ENCODE peak calls at places on chromosomes 7 and 10, in six cellular contexts. A, M, E, Y, W and X are unnamed samples.

GRCh38 chr10:112235920-112236319 is 47.3 kb upstream of the TECTB start:
- DNase-seq in A (no peak), M (no peak), E (no peak), Y (no peak), W (no peak), X (no peak)

GRCh38 chr10:87092861-87093460 is 1.7 kb downstream of the GLUD1 start:
- DNase-seq in A (peak; percentile 46), M (peak; percentile 11), E (no peak), Y (peak; percentile 89), W (peak; percentile 42), X (peak; percentile 73)

GRCh38 chr7:26449175-26450165 is 157.8 kb downstream of the SNX10 start:
- DNase-seq in A (peak; percentile 96), M (no peak), E (peak; percentile 10), Y (no peak), W (no peak), X (no peak)

GRCh38 chr10:13206546-13207443 is 27.4 kb downstream of the UCMA start:
- DNase-seq in A (peak; percentile 49), M (no peak), E (no peak), Y (peak; percentile 6), W (no peak), X (peak; percentile 4)

GRCh38 chr7:149865437-149865836 is 8.3 kb upstream of the ATP6V0E2 start:
- DNase-seq in A (peak; percentile 14), M (no peak), E (no peak), Y (no peak), W (no peak), X (peak; percentile 78)

GRCh38 chr10:66836057-66836456 is 89.8 kb upstream of the LRRTM3 start:
- DNase-seq in A (no peak), M (no peak), E (no peak), Y (no peak), W (no peak), X (no peak)

GRCh38 chr10:110708776-110709443 is 64.8 kb downstream of the RBM20 start:
- DNase-seq in A (no peak), M (no peak), E (no peak), Y (no peak), W (no peak), X (no peak)

GRCh38 chr7:78528964-78529363 is 730.4 kb downstream of the PHTF2 start:
- DNase-seq in A (peak; percentile 6), M (no peak), E (no peak), Y (no peak), W (no peak), X (no peak)

GRCh38 chr7:127504715-127505114 is 80.7 kb downstream of the GCC1 start:
- DNase-seq in A (peak; percentile 11), M (peak; percentile 58), E (no peak), Y (peak; percentile 22), W (no peak), X (peak; percentile 55)

GRCh38 chr7:2688409-2689342 is 674 bp downstream of the AMZ1 start:
- DNase-seq in A (no peak), M (no peak), E (no peak), Y (no peak), W (peak; percentile 62), X (no peak)

GRCh38 chr7:22090107-22090506 is 144.4 kb upstream of the CDCA7L start:
- DNase-seq in A (no peak), M (no peak), E (no peak), Y (no peak), W (no peak), X (no peak)

GRCh38 chr10:88974012-88974411 is 16.6 kb upstream of the FAS start:
- DNase-seq in A (no peak), M (no peak), E (no peak), Y (no peak), W (no peak), X (no peak)

GRCh38 chr7:142628945-142629344 is 120.3 kb upstream of the PRSS1 start:
- DNase-seq in A (no peak), M (no peak), E (no peak), Y (no peak), W (no peak), X (no peak)

DNA sequence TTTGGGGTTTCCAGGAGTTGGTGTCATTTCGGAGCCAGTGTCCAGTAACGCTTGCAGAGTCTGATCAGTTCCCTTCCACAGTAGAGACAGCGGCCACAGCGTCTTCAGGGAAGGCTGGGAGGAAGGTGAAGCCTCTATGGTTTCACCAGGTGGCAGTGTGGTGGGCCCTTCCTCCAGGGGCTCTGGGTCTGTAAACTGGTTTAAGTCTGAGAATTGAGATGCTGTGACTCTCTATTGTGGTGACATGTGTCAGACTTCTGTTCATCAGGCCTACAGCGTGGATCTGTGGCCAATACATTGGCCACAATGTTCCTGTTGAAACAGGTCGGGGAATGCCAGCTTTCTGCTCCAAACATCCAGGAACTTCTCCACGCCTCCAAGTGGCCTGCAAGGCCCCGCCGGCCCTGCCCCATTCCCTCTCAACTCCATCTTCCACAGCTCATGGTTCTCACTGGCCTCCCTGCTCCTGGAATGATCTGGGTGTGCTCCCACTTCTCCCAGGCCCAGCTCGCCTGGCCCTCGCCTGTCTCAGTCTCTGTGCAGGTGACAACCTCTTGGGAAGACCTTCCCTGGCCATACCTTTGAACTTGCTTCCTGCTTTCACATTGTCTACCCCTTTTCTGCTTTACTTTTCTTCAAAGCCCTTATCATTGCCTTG is 124.5 kb upstream of the FAM20C start:
- DNase-seq in A (no peak), M (no peak), E (no peak), Y (no peak), W (no peak), X (no peak)
- TF ChIP-seq CTCF in A (no peak), M (peak; percentile 12), E (no peak), Y (peak; percentile 28), W (no peak), X (no peak)

GRCh38 chr10:4809156-4809555 is 16.9 kb upstream of the AKR1E2 start:
- DNase-seq in A (no peak), M (no peak), E (no peak), Y (peak; percentile 15), W (no peak), X (no peak)

GRCh38 chr10:4804505-4804904 is 21.5 kb upstream of the AKR1E2 start:
- DNase-seq in A (peak; percentile 73), M (no peak), E (no peak), Y (no peak), W (no peak), X (no peak)

GRCh38 chr10:4810093-4810492 is 15.9 kb upstream of the AKR1E2 start:
- DNase-seq in A (peak; percentile 21), M (no peak), E (no peak), Y (no peak), W (no peak), X (no peak)

GRCh38 chr10:4806534-4806933 is 19.5 kb upstream of the AKR1E2 start:
- DNase-seq in A (no peak), M (no peak), E (no peak), Y (no peak), W (no peak), X (no peak)

DNA sequence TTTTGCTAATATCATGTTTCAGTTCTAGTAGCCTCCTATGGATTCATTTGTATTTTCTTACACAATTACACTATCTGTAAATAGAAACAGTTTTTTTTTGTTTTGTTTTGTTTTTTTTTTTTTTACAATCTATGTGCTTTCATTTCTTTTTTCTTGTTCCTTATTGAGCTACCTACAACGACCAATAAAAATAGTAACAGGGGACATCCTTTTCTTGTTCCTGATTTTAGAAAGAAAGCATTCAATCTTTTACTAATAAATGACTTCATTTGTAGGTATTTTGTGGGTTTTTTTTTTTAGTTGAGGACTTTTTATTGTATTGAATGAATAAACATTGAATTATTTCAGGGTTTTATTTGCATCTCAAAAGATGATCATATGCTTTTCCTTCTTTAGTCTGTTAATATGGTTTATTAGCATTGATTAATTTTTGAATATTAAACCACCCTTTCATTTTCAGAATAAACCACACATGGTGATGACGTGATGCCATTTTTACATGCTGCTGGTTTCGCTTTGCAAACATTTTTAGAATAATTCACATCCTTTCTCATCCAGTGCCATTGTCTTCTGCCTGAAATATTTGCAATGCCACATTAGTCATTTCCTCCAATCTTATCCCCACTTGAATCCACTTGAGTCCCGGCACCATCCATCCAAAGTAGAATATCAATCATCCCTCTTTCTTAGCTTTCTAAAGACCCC is 18.1 kb upstream of the AKR1E2 start:
- DNase-seq in A (peak; percentile 93), M (no peak), E (peak; percentile 38), Y (peak; percentile 6), W (no peak), X (no peak)
- TF ChIP-seq MYC in A (no peak), M (no peak), E (no peak), Y (no peak), W (no peak), X (no peak)

DNA sequence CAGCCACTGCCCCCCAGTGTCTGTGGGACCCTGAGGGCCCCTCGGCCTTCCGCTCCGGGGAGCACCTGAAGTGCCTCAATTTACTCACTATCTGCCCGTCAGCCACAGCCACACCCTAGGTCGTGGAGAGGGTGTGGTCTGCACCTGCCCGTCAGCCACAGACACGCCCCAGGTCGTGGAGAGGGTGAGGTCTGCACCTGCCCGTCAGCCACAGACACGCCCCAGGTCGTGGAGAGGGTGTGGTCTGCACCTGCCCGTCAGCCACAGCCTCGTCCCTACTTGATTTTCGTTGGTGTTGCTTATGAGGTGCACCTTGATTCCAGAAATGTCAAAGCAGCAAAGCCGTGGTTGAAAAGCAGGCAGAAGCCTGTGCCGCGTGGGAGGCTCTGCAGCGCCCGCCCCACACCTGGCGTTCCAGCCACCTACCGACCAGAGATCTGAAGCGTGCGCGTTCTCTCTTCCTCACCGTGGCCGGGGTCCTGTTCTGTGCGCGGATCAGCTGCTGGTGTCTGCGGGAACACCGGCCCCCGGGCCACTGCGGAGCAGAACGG is 101.6 kb downstream of the DYNC2I1 start:
- DNase-seq in A (no peak), M (peak; percentile 74), E (no peak), Y (no peak), W (no peak), X (no peak)
- H3K4me3 ChIP-seq in A (no peak overlapping the region), M (peak overlapping the region; percentile 20), E (no peak overlapping the region), Y (no peak overlapping the region), W (peak overlapping the region; percentile 45), X (no peak overlapping the region)

GRCh38 chr7:7516156-7516555 is 19.5 kb downstream of the COL28A1 start:
- DNase-seq in A (no peak), M (no peak), E (no peak), Y (peak; percentile 27), W (no peak), X (no peak)

GRCh38 chr7:7510814-7511213 is 24.9 kb downstream of the COL28A1 start:
- DNase-seq in A (no peak), M (no peak), E (no peak), Y (no peak), W (no peak), X (no peak)

GRCh38 chr7:7516662-7517061 is 19.0 kb downstream of the COL28A1 start:
- DNase-seq in A (no peak), M (no peak), E (no peak), Y (peak; percentile 25), W (no peak), X (no peak)

GRCh38 chr7:7517661-7518236 is 17.9 kb downstream of the COL28A1 start:
- DNase-seq in A (no peak), M (no peak), E (no peak), Y (peak; percentile 62), W (no peak), X (no peak)

DNA sequence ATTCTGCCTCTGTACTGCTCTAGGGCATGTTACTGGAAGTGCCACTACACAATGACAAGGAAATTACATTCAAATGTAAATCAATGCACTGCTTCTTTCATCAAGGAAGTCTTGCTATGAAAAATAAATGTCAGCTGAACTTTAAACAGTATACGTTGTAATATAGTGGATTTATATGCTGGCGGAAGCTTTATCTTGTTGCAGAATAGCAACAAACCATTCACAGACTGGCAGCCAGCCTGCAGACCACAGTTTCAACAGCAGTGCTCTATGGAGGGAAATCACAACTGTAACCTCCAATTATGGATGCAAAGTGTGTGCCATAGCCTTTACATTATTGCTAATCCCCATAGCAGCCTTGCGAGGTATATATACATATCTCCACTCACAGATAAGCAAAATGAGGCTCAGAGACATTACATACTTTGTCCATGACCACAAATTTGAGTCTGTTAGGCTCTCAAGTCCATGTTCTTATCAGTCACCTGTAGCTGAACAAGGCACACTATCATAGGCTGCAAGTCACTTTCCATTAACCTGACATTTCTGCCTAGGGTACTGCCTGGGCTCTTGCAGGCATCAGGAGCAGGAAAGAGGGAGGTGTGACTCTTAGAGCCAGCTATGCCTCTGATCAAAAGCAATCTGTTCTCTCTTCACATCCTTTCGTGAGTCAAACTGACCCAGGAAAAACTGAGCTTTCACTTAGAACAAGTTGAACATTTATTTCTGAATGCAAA is 22.6 kb downstream of the COL28A1 start:
- DNase-seq in A (no peak), M (no peak), E (no peak), Y (no peak), W (no peak), X (no peak)
- TF ChIP-seq CTCF in A (no peak), M (no peak), E (no peak), Y (no peak), W (no peak), X (no peak)